ENCODE peak calls at places on chromosomes 11 and 22, in nine cellular contexts. One of them, this sample, is unnamed.

GRCh38 chr22:37225481-37225880 is 13.2 kb upstream of the SSTR3 start:
- DNase-seq in GM13977: no peak
- DNase-seq in cardiac fibroblast: no peak
- DNase-seq in WTC11: no peak
- DNase-seq in IMR-90: no peak
- DNase-seq in tibial nerve: no peak
- DNase-seq in heart left ventricle: no peak
- DNase-seq in progenitor cell of endocrine pancreas: no peak
- DNase-seq in chondrocyte: no peak
- DNase-seq in this sample: no peak

GRCh38 chr22:30841264-30841663 is 127.3 kb downstream of the MORC2 start:
- DNase-seq in GM13977: no peak
- DNase-seq in cardiac fibroblast: peak
- DNase-seq in WTC11: no peak
- DNase-seq in IMR-90: peak
- DNase-seq in tibial nerve: no peak
- DNase-seq in heart left ventricle: no peak
- DNase-seq in progenitor cell of endocrine pancreas: no peak
- DNase-seq in chondrocyte: no peak
- DNase-seq in this sample: no peak

GRCh38 chr11:61453702-61454101 is 23.8 kb downstream of the SDHAF2 start:
- DNase-seq in GM13977: no peak
- DNase-seq in cardiac fibroblast: no peak
- DNase-seq in WTC11: no peak
- DNase-seq in IMR-90: no peak
- DNase-seq in tibial nerve: no peak
- DNase-seq in heart left ventricle: no peak
- DNase-seq in progenitor cell of endocrine pancreas: no peak
- DNase-seq in chondrocyte: no peak
- DNase-seq in this sample: no peak

GRCh38 chr11:83068573-83068972 is 3.1 kb downstream of the RAB30 start:
- DNase-seq in GM13977: no peak
- DNase-seq in cardiac fibroblast: no peak
- DNase-seq in WTC11: no peak
- DNase-seq in IMR-90: no peak
- DNase-seq in tibial nerve: no peak
- DNase-seq in heart left ventricle: no peak
- DNase-seq in progenitor cell of endocrine pancreas: no peak
- DNase-seq in chondrocyte: no peak
- DNase-seq in this sample: no peak

GRCh38 chr22:40182231-40182835 is 4.6 kb downstream of the TNRC6B start:
- DNase-seq in GM13977: no peak
- DNase-seq in cardiac fibroblast: no peak
- DNase-seq in WTC11: no peak
- DNase-seq in IMR-90: no peak
- DNase-seq in tibial nerve: no peak
- DNase-seq in heart left ventricle: no peak
- DNase-seq in progenitor cell of endocrine pancreas: no peak
- DNase-seq in chondrocyte: no peak
- DNase-seq in this sample: no peak

GRCh38 chr11:112345708-112346107 is 85.0 kb upstream of the PLET1 start:
- DNase-seq in GM13977: no peak
- DNase-seq in cardiac fibroblast: no peak
- DNase-seq in WTC11: peak
- DNase-seq in IMR-90: no peak
- DNase-seq in tibial nerve: no peak
- DNase-seq in heart left ventricle: no peak
- DNase-seq in progenitor cell of endocrine pancreas: no peak
- DNase-seq in chondrocyte: no peak
- DNase-seq in this sample: no peak

GRCh38 chr22:46078241-46079092 is 71.9 kb upstream of the PPARA start:
- DNase-seq in GM13977: no peak
- DNase-seq in cardiac fibroblast: peak
- DNase-seq in WTC11: peak
- DNase-seq in IMR-90: no peak
- DNase-seq in tibial nerve: no peak
- DNase-seq in heart left ventricle: peak
- DNase-seq in progenitor cell of endocrine pancreas: no peak
- DNase-seq in chondrocyte: peak
- DNase-seq in this sample: no peak

GRCh38 chr11:2534131-2534956 is 89.5 kb downstream of the KCNQ1 start:
- DNase-seq in GM13977: no peak
- DNase-seq in cardiac fibroblast: no peak
- DNase-seq in WTC11: no peak
- DNase-seq in IMR-90: no peak
- DNase-seq in tibial nerve: no peak
- DNase-seq in heart left ventricle: no peak
- DNase-seq in progenitor cell of endocrine pancreas: no peak
- DNase-seq in chondrocyte: peak
- DNase-seq in this sample: no peak

GRCh38 chr22:25202290-25202921 is 2.7 kb downstream of the CRYBB3 start:
- DNase-seq in GM13977: peak
- DNase-seq in cardiac fibroblast: peak
- DNase-seq in WTC11: peak
- DNase-seq in IMR-90: peak
- DNase-seq in tibial nerve: peak
- DNase-seq in heart left ventricle: peak
- DNase-seq in progenitor cell of endocrine pancreas: peak
- DNase-seq in chondrocyte: peak
- DNase-seq in this sample: peak

GRCh38 chr11:2139118-2139490 is at the start of gene IGF2:
- DNase-seq in GM13977: no peak
- DNase-seq in cardiac fibroblast: no peak
- DNase-seq in WTC11: peak
- DNase-seq in IMR-90: no peak
- DNase-seq in tibial nerve: no peak
- DNase-seq in heart left ventricle: no peak
- DNase-seq in progenitor cell of endocrine pancreas: no peak
- DNase-seq in chondrocyte: no peak
- DNase-seq in this sample: no peak

GRCh38 chr11:6413791-6414231 is 5.1 kb downstream of the APBB1 start:
- DNase-seq in GM13977: no peak
- DNase-seq in cardiac fibroblast: no peak
- DNase-seq in WTC11: no peak
- DNase-seq in IMR-90: no peak
- DNase-seq in tibial nerve: no peak
- DNase-seq in heart left ventricle: no peak
- DNase-seq in progenitor cell of endocrine pancreas: no peak
- DNase-seq in chondrocyte: no peak
- DNase-seq in this sample: no peak

GRCh38 chr11:6420677-6421076 is 1.8 kb upstream of the APBB1 start:
- DNase-seq in GM13977: no peak
- DNase-seq in cardiac fibroblast: no peak
- DNase-seq in WTC11: no peak
- DNase-seq in IMR-90: no peak
- DNase-seq in tibial nerve: no peak
- DNase-seq in heart left ventricle: no peak
- DNase-seq in progenitor cell of endocrine pancreas: no peak
- DNase-seq in chondrocyte: no peak
- DNase-seq in this sample: no peak

GRCh38 chr11:6418199-6418957 is 516 bp downstream of the APBB1 start:
- DNase-seq in GM13977: no peak
- DNase-seq in cardiac fibroblast: no peak
- DNase-seq in WTC11: peak
- DNase-seq in IMR-90: no peak
- DNase-seq in tibial nerve: no peak
- DNase-seq in heart left ventricle: peak
- DNase-seq in progenitor cell of endocrine pancreas: peak
- DNase-seq in chondrocyte: no peak
- DNase-seq in this sample: no peak

GRCh38 chr11:6414874-6415328 is 4.0 kb downstream of the APBB1 start:
- DNase-seq in GM13977: no peak
- DNase-seq in cardiac fibroblast: no peak
- DNase-seq in WTC11: no peak
- DNase-seq in IMR-90: no peak
- DNase-seq in tibial nerve: no peak
- DNase-seq in heart left ventricle: no peak
- DNase-seq in progenitor cell of endocrine pancreas: no peak
- DNase-seq in chondrocyte: no peak
- DNase-seq in this sample: no peak

GRCh38 chr11:6418958-6419611 is at the start of gene APBB1:
- DNase-seq in GM13977: peak
- DNase-seq in cardiac fibroblast: peak
- DNase-seq in WTC11: peak
- DNase-seq in IMR-90: peak
- DNase-seq in tibial nerve: peak
- DNase-seq in heart left ventricle: peak
- DNase-seq in progenitor cell of endocrine pancreas: peak
- DNase-seq in chondrocyte: no peak
- DNase-seq in this sample: peak
- TF ChIP-seq CTCF in GM13977: no peak
- TF ChIP-seq CTCF in cardiac fibroblast: peak
- TF ChIP-seq CTCF in WTC11: no peak
- TF ChIP-seq CTCF in IMR-90: peak
- TF ChIP-seq CTCF in tibial nerve: no peak
- TF ChIP-seq CTCF in heart left ventricle: peak
- TF ChIP-seq CTCF in progenitor cell of endocrine pancreas: peak
- TF ChIP-seq CTCF in chondrocyte: peak
- TF ChIP-seq CTCF in this sample: no peak

DNA sequence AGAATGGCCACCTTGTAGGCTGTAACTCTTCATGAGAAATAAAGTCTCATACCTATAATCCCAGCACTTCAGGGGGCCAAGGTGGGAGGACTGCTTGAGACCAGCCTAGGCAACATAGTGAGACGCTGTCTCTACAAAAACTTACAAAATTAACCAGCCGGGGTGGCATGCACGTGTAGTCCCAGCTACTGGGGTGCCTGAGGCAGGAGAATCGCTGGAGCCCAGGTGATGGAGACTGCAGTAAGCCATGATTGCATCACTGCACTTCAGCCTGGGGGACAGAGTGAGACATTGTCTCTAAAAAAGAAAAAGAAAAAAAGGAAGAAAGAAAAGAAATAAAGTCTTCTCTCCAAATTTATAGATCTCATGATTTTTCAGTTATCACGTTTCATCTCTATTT is 4.2 kb upstream of the SLCO2B1 start:
- DNase-seq in GM13977: no peak
- DNase-seq in cardiac fibroblast: no peak
- DNase-seq in WTC11: no peak
- DNase-seq in IMR-90: no peak
- DNase-seq in tibial nerve: no peak
- DNase-seq in heart left ventricle: no peak
- DNase-seq in progenitor cell of endocrine pancreas: no peak
- DNase-seq in chondrocyte: no peak
- DNase-seq in this sample: no peak
- TF ChIP-seq CTCF in GM13977: no peak
- TF ChIP-seq CTCF in cardiac fibroblast: no peak
- TF ChIP-seq CTCF in WTC11: no peak
- TF ChIP-seq CTCF in IMR-90: no peak
- TF ChIP-seq CTCF in tibial nerve: no peak
- TF ChIP-seq CTCF in heart left ventricle: no peak
- TF ChIP-seq CTCF in progenitor cell of endocrine pancreas: no peak
- TF ChIP-seq CTCF in chondrocyte: no peak
- TF ChIP-seq CTCF in this sample: no peak

DNA sequence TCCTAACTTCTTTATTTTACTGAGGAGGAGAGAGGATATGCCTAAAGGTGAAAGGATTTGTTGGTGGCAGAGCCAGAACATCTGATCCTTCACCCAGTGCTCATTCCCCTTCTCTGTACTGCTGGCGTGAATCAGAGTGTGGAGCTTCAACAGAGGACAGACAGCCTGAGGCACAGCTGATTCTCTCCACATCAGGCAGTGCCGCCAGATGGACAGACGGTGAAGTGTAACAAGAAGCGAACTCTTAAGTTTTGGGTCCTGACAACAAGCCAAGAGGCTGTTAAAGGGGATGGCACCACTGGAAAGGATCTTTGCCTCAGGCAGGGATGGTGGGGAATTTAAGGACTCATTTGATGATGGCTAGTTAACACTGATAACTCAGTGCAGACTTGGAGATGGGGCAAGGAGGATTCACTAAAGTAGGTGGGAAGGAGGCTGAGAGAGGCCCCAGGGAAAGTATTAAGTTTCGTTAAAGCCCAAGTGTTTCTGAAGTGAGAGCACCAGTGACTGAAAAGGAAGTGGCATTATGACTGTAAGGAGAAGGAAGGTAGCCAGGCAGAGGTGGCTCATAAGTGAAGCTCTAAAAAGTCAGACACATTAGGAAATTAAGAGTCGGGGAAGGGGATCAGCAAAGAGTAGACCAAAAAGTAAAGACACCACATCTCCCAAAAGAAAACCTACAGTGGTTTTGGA is 81.3 kb downstream of the CLPB start:
- DNase-seq in GM13977: peak
- DNase-seq in cardiac fibroblast: peak
- DNase-seq in WTC11: peak
- DNase-seq in IMR-90: peak
- DNase-seq in tibial nerve: peak
- DNase-seq in heart left ventricle: no peak
- DNase-seq in progenitor cell of endocrine pancreas: no peak
- DNase-seq in chondrocyte: no peak
- DNase-seq in this sample: no peak
- TF ChIP-seq CTCF in GM13977: peak
- TF ChIP-seq CTCF in cardiac fibroblast: peak
- TF ChIP-seq CTCF in WTC11: no peak
- TF ChIP-seq CTCF in IMR-90: peak
- TF ChIP-seq CTCF in tibial nerve: no peak
- TF ChIP-seq CTCF in heart left ventricle: no peak
- TF ChIP-seq CTCF in progenitor cell of endocrine pancreas: peak
- TF ChIP-seq CTCF in chondrocyte: peak
- TF ChIP-seq CTCF in this sample: peak

DNA sequence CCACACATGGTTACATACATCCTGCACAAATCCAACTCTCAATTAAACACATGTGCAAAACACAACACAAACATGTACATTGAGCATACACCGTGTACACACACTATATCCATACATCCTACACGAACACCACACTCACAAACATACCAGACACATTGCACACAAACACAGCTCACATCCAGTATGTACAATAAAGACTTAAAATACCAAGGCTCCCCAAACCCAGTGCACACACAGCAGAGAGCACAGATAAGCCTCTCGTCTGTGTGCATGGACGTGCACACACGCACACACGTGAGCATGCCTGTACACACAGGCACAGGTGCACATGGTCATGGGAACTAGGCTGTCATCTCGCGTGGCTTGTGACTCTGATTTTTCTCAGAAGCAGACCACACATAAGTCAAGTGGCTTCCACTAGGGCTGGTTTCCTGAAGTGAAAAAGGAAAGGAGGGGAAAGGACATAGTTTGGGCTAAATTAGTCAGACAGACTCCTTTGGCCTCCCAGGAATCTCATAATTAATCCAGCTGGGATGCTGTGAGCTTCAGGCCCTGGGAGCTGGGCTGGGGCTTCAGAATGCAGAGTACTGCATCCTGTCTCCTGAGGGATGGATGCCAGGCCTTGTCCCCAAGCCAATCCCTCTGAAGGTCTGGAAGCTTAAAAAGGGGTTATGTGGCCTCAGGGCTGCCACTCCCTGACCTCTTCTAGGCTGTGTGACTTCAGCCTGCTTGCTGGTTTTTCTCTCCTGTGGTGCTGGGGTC is 6.6 kb upstream of the LRRC32 start:
- DNase-seq in GM13977: no peak
- DNase-seq in cardiac fibroblast: no peak
- DNase-seq in WTC11: no peak
- DNase-seq in IMR-90: peak
- DNase-seq in tibial nerve: no peak
- DNase-seq in heart left ventricle: no peak
- DNase-seq in progenitor cell of endocrine pancreas: no peak
- DNase-seq in chondrocyte: no peak
- DNase-seq in this sample: no peak
- TF ChIP-seq CTCF in GM13977: no peak
- TF ChIP-seq CTCF in cardiac fibroblast: no peak
- TF ChIP-seq CTCF in WTC11: no peak
- TF ChIP-seq CTCF in IMR-90: no peak
- TF ChIP-seq CTCF in tibial nerve: no peak
- TF ChIP-seq CTCF in heart left ventricle: no peak
- TF ChIP-seq CTCF in progenitor cell of endocrine pancreas: no peak
- TF ChIP-seq CTCF in chondrocyte: no peak
- TF ChIP-seq CTCF in this sample: no peak

This sample was measured in D721Med.